ENCODE peak calls at places on chromosomes 16 and 17, in four cellular contexts. E is GM12891, L is K562, M is H1. K is an unnamed sample.

GRCh38 chr16:86668136-86668535 is 89.8 kb downstream of the FOXL1 start:
- DNase-seq in E (no peak), L (peak; percentile 18), M (no peak), K (no peak)

GRCh38 chr16:78768723-78769122 is 669.3 kb downstream of the WWOX start:
- DNase-seq in E (no peak), L (no peak), M (no peak), K (no peak)

GRCh38 chr17:20908373-20909273 is 134.2 kb downstream of the USP22 start:
- DNase-seq in E (peak; percentile 84), L (peak; percentile 84), M (peak; percentile 82), K (peak; percentile 83)

GRCh38 chr17:77923135-77923534 is 35.4 kb upstream of the TNRC6C start:
- DNase-seq in E (no peak), L (no peak), M (no peak), K (no peak)

GRCh38 chr17:47872019-47872650 is 21.2 kb upstream of the SP6 start:
- DNase-seq in E (no peak), L (no peak), M (no peak), K (no peak)

GRCh38 chr17:77409282-77410161 is 268.8 kb downstream of the SEC14L1 start:
- DNase-seq in E (no peak), L (no peak), M (no peak), K (no peak)

GRCh38 chr17:12027658-12028057 is 7.0 kb downstream of the MAP2K4 start:
- DNase-seq in E (no peak), L (no peak), M (no peak), K (no peak)

GRCh38 chr17:50062323-50063243 is 6.7 kb downstream of the ITGA3 start:
- DNase-seq in E (no peak), L (no peak), M (no peak), K (no peak)

GRCh38 chr17:67260051-67260987 is 15.3 kb upstream of the HELZ start:
- DNase-seq in E (no peak), L (no peak), M (no peak), K (no peak)

GRCh38 chr16:87931504-87931903 is 4.8 kb downstream of the CA5A start:
- DNase-seq in E (no peak), L (peak; percentile 74), M (no peak), K (no peak)

GRCh38 chr16:85371948-85372347 is 241.2 kb upstream of the GSE1 start:
- DNase-seq in E (no peak), L (no peak), M (no peak), K (no peak)

GRCh38 chr17:77995146-77995852 is 36.8 kb downstream of the TNRC6C start:
- DNase-seq in E (no peak), L (no peak), M (no peak), K (no peak)

GRCh38 chr17:57337390-57337789 is 81.1 kb downstream of the MSI2 start:
- DNase-seq in E (no peak), L (no peak), M (no peak), K (no peak)

GRCh38 chr17:32634167-32634566 is 147.4 kb downstream of the CDK5R1 start:
- DNase-seq in E (no peak), L (no peak), M (no peak), K (no peak)

GRCh38 chr17:31571124-31571892 is 179.8 kb downstream of the RAB11FIP4 start:
- DNase-seq in E (no peak), L (no peak), M (no peak), K (no peak)

GRCh38 chr17:77206125-77206523 is 65.4 kb downstream of the SEC14L1 start:
- DNase-seq in E (no peak), L (no peak), M (no peak), K (no peak)

GRCh38 chr17:79413591-79413990 is 197.3 kb downstream of the RBFOX3 start:
- DNase-seq in E (no peak), L (no peak), M (no peak), K (no peak)

GRCh38 chr17:2892305-2892971 is 96.2 kb downstream of the RAP1GAP2 start:
- DNase-seq in E (no peak), L (no peak), M (no peak), K (no peak)

GRCh38 chr16:30998852-30999761 is 11.3 kb downstream of the STX1B start:
- DNase-seq in E (no peak), L (no peak), M (no peak), K (no peak)

GRCh38 chr17:46822388-46822921 is 4.0 kb upstream of the WNT3 start:
- DNase-seq in E (no peak), L (peak; percentile 73), M (no peak), K (no peak)

GRCh38 chr17:21394265-21394664 is 18.1 kb downstream of the KCNJ12 start:
- DNase-seq in E (no peak), L (no peak), M (no peak), K (no peak)

GRCh38 chr16:29011112-29011511 is 26.3 kb downstream of the LAT start:
- DNase-seq in E (no peak), L (peak; percentile 47), M (peak; percentile 19), K (no peak)

GRCh38 chr16:59593256-59593655 is 859.1 kb upstream of the GOT2 start:
- DNase-seq in E (no peak), L (no peak), M (no peak), K (no peak)

GRCh38 chr17:77598241-77598620 is 360.3 kb upstream of the TNRC6C start:
- DNase-seq in E (no peak), L (no peak), M (no peak), K (no peak)

GRCh38 chr17:45341389-45342158 is 24.8 kb upstream of the MAP3K14 start:
- DNase-seq in E (no peak), L (peak; percentile 86), M (no peak), K (no peak)

DNA sequence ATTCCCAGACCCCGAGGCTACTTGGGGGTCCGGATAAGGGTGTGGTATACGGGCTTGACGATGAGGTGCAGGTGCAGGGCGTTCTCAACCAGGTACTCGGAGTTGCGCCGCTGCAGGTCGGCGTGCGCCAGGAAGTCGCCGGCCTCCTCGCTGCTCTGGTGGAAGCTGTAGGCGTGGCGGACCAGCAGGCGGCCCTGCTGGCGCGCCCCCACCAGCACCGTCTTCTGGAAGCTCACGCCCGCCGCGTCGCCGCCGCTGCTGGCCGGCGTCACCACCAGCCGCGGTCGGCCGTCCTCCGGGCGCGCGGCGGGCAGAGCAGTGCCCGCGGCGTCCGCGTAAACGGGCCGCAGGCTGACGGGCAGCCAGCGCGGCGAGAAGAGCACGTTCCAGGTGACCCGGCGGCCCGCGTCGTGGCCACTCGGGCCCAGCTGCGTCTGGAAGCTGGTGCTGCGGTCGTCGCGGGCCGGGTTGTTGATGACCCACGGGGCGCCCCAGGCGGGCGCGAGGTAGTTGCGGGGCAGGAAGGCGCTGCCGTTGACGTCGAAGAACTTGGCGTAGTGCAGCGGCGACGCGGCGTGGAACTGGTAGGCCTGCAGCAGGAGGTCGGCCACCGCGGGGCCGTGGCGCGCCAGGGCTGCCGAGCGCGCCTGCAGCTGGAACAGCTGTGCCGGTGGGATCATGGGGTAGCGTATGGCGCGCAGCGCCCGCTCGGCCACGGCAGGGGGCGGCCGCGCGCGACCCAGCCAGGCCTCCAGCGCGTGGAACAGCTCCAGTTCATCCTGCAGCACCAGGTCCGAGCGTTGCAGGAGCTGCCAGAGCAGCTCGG is 4.8 kb downstream of the BTBD17 start:
- DNase-seq in E (no peak), L (no peak), M (no peak), K (no peak)
- TF ChIP-seq TAF1 in E (no peak), L (no peak), M (no peak), K (no peak)

GRCh38 chr17:8176998-8177731 is 985 bp upstream of the TMEM107 start:
- DNase-seq in E (no peak), L (peak; percentile 75), M (no peak), K (no peak)

GRCh38 chr17:8176197-8176940 is at the start of gene TMEM107:
- DNase-seq in E (peak; percentile 86), L (peak; percentile 93), M (no peak), K (peak; percentile 89)

GRCh38 chr17:8175795-8176196 is 384 bp downstream of the TMEM107 start:
- DNase-seq in E (no peak), L (no peak), M (no peak), K (no peak)

GRCh38 chr17:8173871-8174322 is 2.3 kb downstream of the TMEM107 start:
- DNase-seq in E (no peak), L (no peak), M (no peak), K (no peak)

GRCh38 chr17:8173056-8173870 is 2.9 kb downstream of the TMEM107 start:
- DNase-seq in E (no peak), L (peak; percentile 93), M (no peak), K (no peak)
- TF ChIP-seq POLR2A in E (peak; percentile 100), L (peak; percentile 100), M (peak; percentile 100), K (peak; percentile 100)

DNA sequence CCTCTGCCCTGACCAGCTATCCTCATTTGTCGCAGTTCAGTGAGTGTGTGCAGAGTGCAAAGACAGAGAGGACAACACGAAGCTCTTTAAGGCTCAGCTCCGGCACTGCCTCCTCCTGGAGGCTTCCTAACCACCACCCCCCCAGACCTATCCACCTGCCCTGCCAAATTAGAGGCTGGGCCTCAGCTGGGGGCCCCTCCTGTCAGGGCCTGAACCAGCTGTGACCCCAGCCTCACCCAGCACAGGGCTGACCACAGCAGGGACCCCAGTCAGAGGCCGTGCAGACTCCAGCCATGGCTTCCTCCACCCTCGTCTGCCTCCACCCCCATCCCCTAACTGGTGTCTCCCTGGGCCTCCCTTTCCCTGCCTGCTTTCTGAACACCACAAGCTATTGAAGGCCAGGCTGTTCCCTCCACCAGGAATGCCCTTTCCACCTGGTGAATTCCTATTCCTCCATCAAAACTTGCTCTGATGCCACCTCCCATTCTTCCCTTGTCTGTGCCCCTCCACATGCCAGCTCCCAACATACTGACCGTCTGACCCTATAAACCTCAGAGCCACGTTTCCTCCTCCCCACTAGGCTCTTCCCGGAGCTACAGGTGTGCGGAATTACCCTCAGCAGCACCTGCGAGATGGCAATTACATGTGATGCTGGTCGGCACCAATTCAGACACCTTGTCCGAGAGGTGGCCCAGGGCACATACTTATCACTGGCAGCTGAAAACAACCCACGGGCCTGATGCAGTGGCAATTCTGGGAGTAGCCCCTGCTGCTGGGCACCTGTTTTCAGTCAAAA is 8.8 kb downstream of the SREBF1 start:
- DNase-seq in E (no peak), L (no peak), M (no peak), K (no peak)
- TF ChIP-seq POLR2AphosphoS5 in E (no peak), L (no peak), M (no peak), K (no peak)

GRCh38 chr17:7854078-7854777 is 638 bp upstream of the TMEM88 start:
- DNase-seq in E (no peak), L (no peak), M (no peak), K (no peak)
- TF ChIP-seq TAF1 in E (no peak), L (no peak), M (no peak), K (no peak)